ENCODE peak calls at places on chromosome 15, in ten cellular contexts. M, Q, W, N, T, G, I, S, K and E are unnamed samples.
A peak's percentile ranks its signal among the peaks of the same experiment; 100 is the strongest.

GRCh38 chr15:91552555-91552954 is 301.0 kb upstream of the SLCO3A1 start:
- DNase-seq in M (no peak), Q (no peak), W (no peak), N (no peak), T (no peak), G (no peak), I (no peak), S (no peak), K (no peak), E (peak; percentile 11)

GRCh38 chr15:81002004-81002253 is 1.2 kb downstream of the TLNRD1 start:
- DNase-seq in M (no peak), Q (no peak), W (no peak), N (peak; percentile 69), T (no peak), G (no peak), I (no peak), S (no peak), K (no peak), E (no peak)

GRCh38 chr15:71647479-71647792 is 162.9 kb upstream of the NR2E3 start:
- DNase-seq in M (no peak), Q (no peak), W (no peak), N (no peak), T (no peak), G (no peak), I (no peak), S (no peak), K (no peak), E (no peak)

GRCh38 chr15:73822998-73823397 is 50.4 kb upstream of the TBC1D21 start:
- DNase-seq in M (no peak), Q (peak; percentile 53), W (no peak), N (no peak), T (no peak), G (no peak), I (no peak), S (peak; percentile 18), K (no peak), E (no peak)

GRCh38 chr15:35540885-35541284 is 5.1 kb downstream of the DPH6 start:
- DNase-seq in M (no peak), Q (no peak), W (no peak), N (no peak), T (no peak), G (no peak), I (peak; percentile 41), S (no peak), K (no peak), E (no peak)

GRCh38 chr15:40072216-40072990 is 33.4 kb upstream of the SRP14 start:
- DNase-seq in M (no peak), Q (no peak), W (no peak), N (no peak), T (no peak), G (no peak), I (no peak), S (no peak), K (no peak), E (no peak)

GRCh38 chr15:66701422-66702034 is 508 bp upstream of the SMAD6 start:
- DNase-seq in M (peak; percentile 68), Q (peak; percentile 55), W (no peak), N (no peak), T (no peak), G (no peak), I (no peak), S (peak; percentile 20), K (no peak), E (no peak)

GRCh38 chr15:26967719-26968269 is 3.2 kb upstream of the GABRG3 start:
- DNase-seq in M (no peak), Q (no peak), W (no peak), N (no peak), T (no peak), G (no peak), I (no peak), S (no peak), K (peak; percentile 33), E (no peak)

GRCh38 chr15:49675051-49675450 is 54.2 kb downstream of the DTWD1 start:
- DNase-seq in M (no peak), Q (peak; percentile 92), W (no peak), N (no peak), T (no peak), G (no peak), I (peak; percentile 81), S (no peak), K (no peak), E (no peak)